ENCODE peak calls at places on chromosome 11, in nine cellular contexts. U is colonic mucosa; H is Peyer's patch; W is lower lobe of right lung; O is CD8-positive, alpha-beta T cell; I is neural progenitor cell; K is pancreas; M is PC-3; F is cardiac muscle cell. A is an unnamed sample.

GRCh38 chr11:74672332-74672955 is 58.8 kb downstream of the CHRDL2 start:
- DNase-seq in W (no peak), O (no peak), K (no peak), F (no peak), I (no peak), U (peak; percentile 4), H (no peak), M (peak; percentile 23), A (no peak)

GRCh38 chr11:62253999-62254542 is 12.0 kb downstream of the SCGB1D2 start:
- DNase-seq in W (no peak), H (no peak), U (no peak), M (no peak), F (no peak), I (no peak), O (no peak), K (no peak), A (no peak)

GRCh38 chr11:9053631-9054030 is 37.8 kb downstream of the SCUBE2 start:
- DNase-seq in H (no peak), M (no peak), K (no peak), U (no peak), W (no peak), O (no peak), F (no peak), I (no peak), A (no peak)

GRCh38 chr11:58134151-58134550 is 8.8 kb upstream of the OR9I1 start:
- DNase-seq in I (peak; percentile 2), W (no peak), M (peak; percentile 13), H (no peak), O (no peak), F (no peak), K (no peak), U (no peak), A (no peak)

GRCh38 chr11:27263046-27263445 is 100.0 kb downstream of the CCDC34 start:
- DNase-seq in H (no peak), I (no peak), K (no peak), W (no peak), M (no peak), O (no peak), U (no peak), F (no peak), A (no peak)

GRCh38 chr11:76805206-76805913 is 22.2 kb downstream of the TSKU start:
- DNase-seq in M (no peak), K (no peak), U (peak; percentile 22), O (no peak), H (no peak), W (no peak), F (no peak), I (no peak), A (no peak)

GRCh38 chr11:94805994-94806393 is 37.8 kb downstream of the AMOTL1 start:
- DNase-seq in M (no peak), W (no peak), U (no peak), H (no peak), O (no peak), K (no peak), I (no peak), F (no peak), A (no peak)

GRCh38 chr11:8234425-8234821 is 29.3 kb downstream of the LMO1 start:
- DNase-seq in I (no peak), U (no peak), H (no peak), W (peak; percentile 22), F (no peak), K (no peak), O (no peak), M (peak; percentile 19), A (no peak)

GRCh38 chr11:48025293-48025982 is 45.1 kb downstream of the PTPRJ start:
- DNase-seq in K (no peak), F (no peak), O (no peak), M (no peak), I (peak; percentile 33), W (no peak), H (no peak), U (no peak), A (no peak)

GRCh38 chr11:32911413-32911812 is 18.8 kb downstream of the QSER1 start:
- DNase-seq in M (no peak), K (no peak), H (no peak), F (no peak), I (no peak), U (no peak), W (no peak), O (no peak), A (no peak)

GRCh38 chr11:64745523-64746328 is 1.8 kb upstream of the RASGRP2 start:
- DNase-seq in M (no peak), H (peak; percentile 83), W (peak; percentile 90), I (peak; percentile 85), U (peak; percentile 60), K (peak; percentile 66), O (peak; percentile 77), F (peak; percentile 91), A (peak; percentile 89)

GRCh38 chr11:87265132-87265531 is 227.4 kb downstream of the TMEM135 start:
- DNase-seq in K (no peak), I (no peak), M (no peak), O (no peak), F (no peak), H (no peak), U (no peak), W (no peak), A (no peak)

GRCh38 chr11:16184588-16184987 is 171.8 kb downstream of the SOX6 start:
- DNase-seq in I (no peak), H (no peak), K (no peak), F (no peak), O (no peak), W (no peak), U (peak; percentile 27), M (peak; percentile 60), A (no peak)

GRCh38 chr11:72673284-72673942 is 809 bp downstream of the PDE2A start:
- DNase-seq in I (peak; percentile 66), W (no peak), M (no peak), U (no peak), F (peak; percentile 79), K (no peak), H (no peak), O (no peak), A (no peak)

GRCh38 chr11:35464308-35464707 is 45.0 kb upstream of the SLC1A2 start:
- DNase-seq in F (no peak), I (peak; percentile 16), O (no peak), M (peak; percentile 54), K (no peak), H (no peak), W (no peak), U (no peak), A (no peak)

GRCh38 chr11:111957663-111958415 is 20.7 kb downstream of the DIXDC1 start:
- DNase-seq in W (no peak), U (no peak), O (no peak), I (no peak), M (no peak), H (no peak), K (no peak), F (no peak), A (no peak)

DNA sequence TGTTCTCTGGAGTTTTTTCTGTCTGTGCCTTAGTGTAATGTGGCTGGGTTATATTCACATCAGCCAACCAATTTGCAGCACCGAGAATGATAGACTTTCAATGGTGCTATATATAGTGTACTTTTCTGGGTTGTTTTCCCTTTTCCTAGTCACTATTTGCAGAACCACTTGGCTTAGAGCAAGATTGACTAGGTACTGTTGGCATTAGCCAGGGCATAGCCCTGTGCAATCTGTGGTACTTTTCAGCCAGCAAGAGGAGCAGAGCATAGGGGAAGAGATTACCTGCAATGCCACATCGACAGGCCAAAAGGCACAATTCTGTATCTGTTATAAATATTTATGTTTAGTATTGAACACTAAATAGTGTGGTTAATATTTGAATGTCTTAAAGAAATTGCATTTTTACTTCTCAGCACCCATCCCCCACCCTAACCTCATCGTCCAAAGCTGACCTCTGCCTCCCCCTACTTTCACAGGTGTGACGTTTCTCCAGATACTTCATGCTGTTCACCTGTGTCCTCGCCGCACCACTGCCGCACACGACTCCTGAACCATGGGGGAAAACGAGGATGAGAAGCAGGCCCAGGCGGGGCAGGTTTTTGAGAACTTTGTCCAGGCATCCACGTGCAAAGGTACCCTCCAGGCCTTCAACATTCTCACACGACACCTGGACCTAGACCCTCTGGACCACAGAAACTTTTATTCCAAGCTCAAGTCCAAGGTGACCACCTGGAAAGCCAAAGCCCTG is 51.4 kb downstream of the MICAL2 start:
- DNase-seq in O (no peak), W (no peak), H (no peak), K (no peak), I (no peak), U (no peak), M (no peak), F (no peak), A (no peak)
- H3K4me1 ChIP-seq in O (peaks cover 10% of the 10 kb centered on the region), W (peaks cover 65% of the 10 kb centered on the region), H (no peaks in the 10 kb centered on the region), K (peaks cover 4% of the 10 kb centered on the region), I (no peaks in the 10 kb centered on the region), U (peaks cover 46% of the 10 kb centered on the region), M (peaks cover 64% of the 10 kb centered on the region), F (peaks cover 84% of the 10 kb centered on the region), A (peaks cover 75% of the 10 kb centered on the region)

GRCh38 chr11:101390539-101390938 is 193.3 kb downstream of the TRPC6 start:
- DNase-seq in U (no peak), O (no peak), W (no peak), M (peak; percentile 53), K (no peak), I (no peak), F (peak; percentile 3), H (no peak), A (no peak)
- TF ChIP-seq CTCF in U (no peak), O (no peak), W (no peak), M (peak; percentile 48), K (no peak), I (peak; percentile 36), F (peak; percentile 22), H (no peak), A (no peak)

GRCh38 chr11:37394236-37394870 is 796.3 kb upstream of the RAG2 start:
- DNase-seq in F (no peak), U (no peak), H (no peak), O (no peak), I (no peak), M (peak; percentile 6), K (no peak), W (no peak), A (no peak)

GRCh38 chr11:37390566-37390965 is 792.5 kb upstream of the RAG2 start:
- DNase-seq in K (no peak), H (no peak), M (no peak), F (no peak), U (no peak), I (no peak), W (no peak), O (no peak), A (no peak)
- H3K9me3 ChIP-seq in K (no peaks in the 10 kb centered on the region), H (no peaks in the 10 kb centered on the region), M (peaks cover 12% of the 10 kb centered on the region), F (no peaks in the 10 kb centered on the region), U (no peaks in the 10 kb centered on the region), I (peaks cover 22% of the 10 kb centered on the region), W (peaks cover 30% of the 10 kb centered on the region), O (no peaks in the 10 kb centered on the region), A (peaks cover 42% of the 10 kb centered on the region)

GRCh38 chr11:102771351-102771750 is 9.1 kb downstream of the MMP10 start:
- DNase-seq in M (peak; percentile 67), W (no peak), I (no peak), U (no peak), F (no peak), K (no peak), H (no peak), O (no peak), A (no peak)

GRCh38 chr11:102767800-102768199 is 12.6 kb downstream of the MMP10 start:
- DNase-seq in W (no peak), O (no peak), K (no peak), F (no peak), M (no peak), I (no peak), U (no peak), H (no peak), A (no peak)

GRCh38 chr11:102773388-102773787 is 7.0 kb downstream of the MMP10 start:
- DNase-seq in U (no peak), F (no peak), I (no peak), H (no peak), K (no peak), W (no peak), M (no peak), O (no peak), A (no peak)

GRCh38 chr11:102770191-102770590 is 10.2 kb downstream of the MMP10 start:
- DNase-seq in O (no peak), F (no peak), K (no peak), U (no peak), M (peak; percentile 37), I (no peak), W (no peak), H (no peak), A (no peak)
- H3K4me1 ChIP-seq in O (no peaks in the 10 kb centered on the region), F (no peaks in the 10 kb centered on the region), K (no peaks in the 10 kb centered on the region), U (no peaks in the 10 kb centered on the region), M (peaks cover 23% of the 10 kb centered on the region), I (peaks cover 4% of the 10 kb centered on the region), W (no peaks in the 10 kb centered on the region), H (no peaks in the 10 kb centered on the region), A (no peaks in the 10 kb centered on the region)

A was measured in mucosa of descending colon.